ENCODE peak calls at places on chromosomes 16 and 17, in four cellular contexts. T is skeletal muscle cell, N is cardiac muscle cell, Y is left ventricle myocardium inferior. M is an unnamed sample.

GRCh38 chr16:87000007-87000406 is 317.2 kb downstream of the C16orf95 start:
- DNase-seq in T (no peak), N (no peak), Y (no peak), M (no peak)

GRCh38 chr17:10316986-10317834 is 55.6 kb downstream of the MYH13 start:
- DNase-seq in T (no peak), N (peak), Y (peak), M (peak)

GRCh38 chr16:53465606-53466290 is 31.5 kb downstream of the RBL2 start:
- DNase-seq in T (peak), N (peak), Y (no peak), M (no peak)

GRCh38 chr17:11986939-11987329 is 10.3 kb downstream of the ZNF18 start:
- DNase-seq in T (no peak), N (peak), Y (no peak), M (no peak)

GRCh38 chr16:56246051-56246817 is 54.9 kb downstream of the GNAO1 start:
- DNase-seq in T (no peak), N (no peak), Y (no peak), M (no peak)

GRCh38 chr16:53031323-53031942 is 21.3 kb downstream of the CHD9NB start:
- DNase-seq in T (no peak), N (peak), Y (no peak), M (no peak)

GRCh38 chr16:4415538-4416199 is 727 bp downstream of the CORO7 start:
- DNase-seq in T (no peak), N (no peak), Y (peak), M (peak)

GRCh38 chr17:50055055-50055425 is 870 bp upstream of the ITGA3 start:
- DNase-seq in T (no peak), N (no peak), Y (no peak), M (no peak)

GRCh38 chr17:16250635-16251034 is 33.6 kb downstream of the PIGL start:
- DNase-seq in T (peak), N (peak), Y (no peak), M (no peak)

GRCh38 chr17:38717139-38717745 is 12.2 kb downstream of the MLLT6 start:
- DNase-seq in T (no peak), N (no peak), Y (no peak), M (no peak)

GRCh38 chr16:9647981-9648701 is 534.1 kb downstream of the GRIN2A start:
- DNase-seq in T (no peak), N (peak), Y (no peak), M (no peak)

GRCh38 chr16:12096828-12097522 is 120.4 kb downstream of the SNX29 start:
- DNase-seq in T (no peak), N (no peak), Y (no peak), M (no peak)

GRCh38 chr16:69188716-69189115 is 1.8 kb downstream of the SNTB2 start:
- DNase-seq in T (no peak), N (peak), Y (no peak), M (no peak)

GRCh38 chr16:81071816-81072215 is 5.2 kb downstream of the C16orf46 start:
- DNase-seq in T (no peak), N (no peak), Y (no peak), M (no peak)

GRCh38 chr17:70636517-70637133 is 467.3 kb downstream of the KCNJ2 start:
- DNase-seq in T (no peak), N (peak), Y (no peak), M (no peak)

GRCh38 chr17:64024781-64025731 is 4.6 kb upstream of the ICAM2 start:
- DNase-seq in T (no peak), N (no peak), Y (no peak), M (no peak)

GRCh38 chr17:75589017-75589918 is 1.7 kb downstream of the MYO15B start:
- DNase-seq in T (peak), N (peak), Y (peak), M (peak)

GRCh38 chr17:53722407-53722806 is 100.3 kb upstream of the KIF2B start:
- DNase-seq in T (peak), N (peak), Y (no peak), M (no peak)

GRCh38 chr17:20995873-20996723 is 46.7 kb downstream of the USP22 start:
- DNase-seq in T (no peak), N (no peak), Y (no peak), M (peak)

GRCh38 chr17:39098474-39099090 is 52.9 kb downstream of the PLXDC1 start:
- DNase-seq in T (no peak), N (no peak), Y (no peak), M (no peak)

GRCh38 chr17:31733326-31733725 is 125.7 kb downstream of the COPRS start:
- DNase-seq in T (no peak), N (no peak), Y (no peak), M (no peak)

GRCh38 chr17:63325885-63326284 is 120.2 kb downstream of the CYB561 start:
- DNase-seq in T (no peak), N (no peak), Y (no peak), M (no peak)

GRCh38 chr16:88539261-88539651 is 30.9 kb upstream of the ZC3H18 start:
- DNase-seq in T (no peak), N (no peak), Y (no peak), M (peak)

GRCh38 chr17:55495239-55495638 is 16.0 kb downstream of the SMIM36 start:
- DNase-seq in T (no peak), N (no peak), Y (no peak), M (no peak)

GRCh38 chr16:66511615-66512500 is 38.1 kb downstream of the TK2 start:
- DNase-seq in T (no peak), N (peak), Y (no peak), M (no peak)

GRCh38 chr17:41848788-41849187 is 11.2 kb downstream of the KLHL10 start:
- DNase-seq in T (no peak), N (no peak), Y (no peak), M (no peak)

GRCh38 chr16:57137566-57138273 is 45.3 kb downstream of the CPNE2 start:
- DNase-seq in T (no peak), N (no peak), Y (no peak), M (no peak)

GRCh38 chr16:30053376-30054015 is 12.1 kb upstream of the ALDOA start:
- DNase-seq in T (no peak), N (peak), Y (no peak), M (no peak)

GRCh38 chr17:9308069-9308468 is 267.6 kb downstream of the STX8 start:
- DNase-seq in T (no peak), N (no peak), Y (no peak), M (no peak)

GRCh38 chr16:2432286-2432685 is 3.0 kb downstream of the CCNF start:
- DNase-seq in T (no peak), N (no peak), Y (no peak), M (no peak)

GRCh38 chr16:89430436-89431157 is 59.8 kb downstream of the ANKRD11 start:
- DNase-seq in T (no peak), N (no peak), Y (no peak), M (no peak)

GRCh38 chr16:62225675-62226074 is 189.4 kb upstream of the CDH8 start:
- DNase-seq in T (no peak), N (peak), Y (peak), M (peak)

GRCh38 chr17:2175294-2175628 is 120.4 kb downstream of the HIC1 start:
- DNase-seq in T (no peak), N (no peak), Y (no peak), M (no peak)

GRCh38 chr17:66451188-66452149 is 149.1 kb downstream of the PRKCA start:
- DNase-seq in T (no peak), N (no peak), Y (no peak), M (no peak)